ENCODE peak calls at places on chromosome 12, in five cellular contexts. H, Z, R, J and O are unnamed samples.

GRCh38 chr12:51056242-51056641 is 8.1 kb downstream of the LETMD1 start:
- DNase-seq in Z (no peak), J (no peak), H (no peak), R (no peak), O (no peak)

GRCh38 chr12:12441891-12442461 is 85.1 kb downstream of the BORCS5 start:
- DNase-seq in H (no peak), Z (peak; percentile 63), J (no peak), R (no peak), O (no peak)

GRCh38 chr12:97276198-97276580 is 186.4 kb upstream of the RMST start:
- DNase-seq in R (no peak), J (no peak), Z (no peak), H (no peak), O (no peak)

GRCh38 chr12:95802482-95803264 is 12.1 kb upstream of the NTN4 start:
- DNase-seq in J (no peak), H (peak; percentile 85), R (no peak), Z (no peak), O (peak; percentile 75)

GRCh38 chr12:52580496-52580895 is 6.9 kb upstream of the KRT74 start:
- DNase-seq in R (no peak), H (no peak), J (no peak), Z (no peak), O (no peak)

GRCh38 chr12:109089683-109090082 is 3.6 kb downstream of the ALKBH2 start:
- DNase-seq in R (no peak), H (no peak), Z (no peak), J (no peak), O (no peak)

GRCh38 chr12:114355389-114356088 is 50.4 kb downstream of the TBX5 start:
- DNase-seq in Z (no peak), J (no peak), H (peak; percentile 23), R (peak; percentile 19), O (peak; percentile 7)

GRCh38 chr12:82130763-82131162 is 227.4 kb downstream of the CCDC59 start:
- DNase-seq in H (no peak), Z (no peak), J (no peak), R (no peak), O (no peak)

GRCh38 chr12:124115496-124115895 is 142.5 kb downstream of the ZNF664 start:
- DNase-seq in Z (no peak), R (no peak), J (no peak), H (no peak), O (no peak)

GRCh38 chr12:47276253-47277070 is 196.7 kb upstream of the AMIGO2 start:
- DNase-seq in Z (peak; percentile 73), R (no peak), J (peak; percentile 36), H (peak; percentile 29), O (no peak)

GRCh38 chr12:65695077-65695865 is 129.0 kb upstream of the HMGA2 start:
- DNase-seq in H (peak; percentile 15), R (no peak), Z (peak; percentile 42), J (no peak), O (peak; percentile 93)

GRCh38 chr12:64181504-64182291 is 40.4 kb downstream of the KICS2 start:
- DNase-seq in R (peak; percentile 50), J (no peak), Z (peak; percentile 17), H (peak; percentile 32), O (peak; percentile 92)

GRCh38 chr12:94545937-94546771 is 86.5 kb upstream of the CEP83 start:
- DNase-seq in R (peak; percentile 75), H (peak; percentile 44), Z (peak; percentile 56), J (peak; percentile 19), O (peak; percentile 77)

GRCh38 chr12:25598956-25599355 is 45.9 kb upstream of the LMNTD1 start:
- DNase-seq in H (no peak), R (no peak), J (no peak), Z (no peak), O (no peak)

GRCh38 chr12:7501031-7501585 is 2.5 kb downstream of the CD163 start:
- DNase-seq in R (no peak), H (no peak), Z (no peak), J (no peak), O (no peak)

GRCh38 chr12:98238513-98238912 is 276.9 kb upstream of the TMPO start:
- DNase-seq in R (no peak), J (no peak), H (no peak), Z (no peak), O (no peak)

GRCh38 chr12:120489018-120489417 is 6.9 kb upstream of the DYNLL1 start:
- DNase-seq in Z (no peak), R (no peak), H (no peak), J (no peak), O (no peak)

GRCh38 chr12:11761869-11762567 is 112.5 kb downstream of the ETV6 start:
- DNase-seq in R (no peak), H (no peak), J (peak; percentile 99), Z (no peak), O (no peak)

GRCh38 chr12:87679262-87679661 is 349.9 kb downstream of the C12orf50 start:
- DNase-seq in H (no peak), Z (no peak), R (no peak), J (no peak), O (no peak)

GRCh38 chr12:4744709-4745108 is 24.5 kb downstream of the GALNT8 start:
- DNase-seq in R (no peak), H (no peak), J (no peak), Z (no peak), O (no peak)

GRCh38 chr12:4743046-4743445 is 22.8 kb downstream of the GALNT8 start:
- DNase-seq in H (no peak), J (no peak), R (no peak), Z (no peak), O (no peak)

GRCh38 chr12:4742421-4742970 is 22.3 kb downstream of the GALNT8 start:
- DNase-seq in J (no peak), Z (no peak), R (no peak), H (no peak), O (no peak)

DNA sequence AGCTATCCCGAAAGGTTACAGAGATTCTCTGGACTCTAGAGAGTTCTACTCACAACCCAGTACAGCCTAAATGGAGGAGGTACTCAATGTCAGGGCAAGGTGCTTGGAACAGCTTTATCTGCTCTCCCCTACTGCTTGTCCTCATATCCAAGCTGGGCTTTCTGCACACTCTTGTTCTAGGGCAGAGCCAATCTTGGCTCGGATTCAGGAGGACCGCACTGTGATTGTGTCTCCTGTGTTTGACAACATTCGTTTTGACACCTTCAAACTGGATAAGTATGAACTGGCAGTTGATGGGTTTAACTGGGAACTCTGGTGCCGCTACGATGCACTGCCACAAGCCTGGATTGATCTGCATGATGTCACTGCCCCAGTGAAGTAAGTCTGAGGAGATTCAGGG is 25.0 kb downstream of the GALNT8 start:
- DNase-seq in Z (no peak), R (no peak), J (no peak), H (no peak), O (no peak)
- TF ChIP-seq ZBTB33 in Z (no peak), R (no peak), J (no peak), H (no peak), O (no peak)

GRCh38 chr12:106771425-106771824 is 3.1 kb upstream of the RIC8B start:
- DNase-seq in H (peak; percentile 26), R (no peak), Z (no peak), J (no peak), O (no peak)
- TF ChIP-seq ZBTB33 in H (no peak), R (no peak), Z (no peak), J (no peak), O (no peak)

DNA sequence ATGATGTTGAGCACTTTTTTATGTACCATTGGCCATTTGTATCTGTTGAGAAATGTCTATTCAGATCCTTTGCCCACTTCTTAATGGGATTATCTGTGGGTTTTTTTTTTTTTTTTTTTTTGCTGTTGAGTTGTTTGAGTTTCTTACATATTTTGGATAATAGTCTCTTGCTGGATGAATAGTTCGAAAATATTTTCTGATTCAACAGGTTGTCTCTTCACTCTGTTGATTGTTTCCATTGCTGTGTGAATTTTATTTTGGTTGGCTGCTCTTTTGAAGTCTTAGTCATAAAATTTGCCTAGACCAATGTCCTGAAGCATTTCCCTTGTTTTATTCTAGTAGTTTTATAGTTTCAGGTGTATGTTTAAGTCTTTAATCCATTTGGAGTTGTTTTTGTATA is 64.5 kb downstream of the CAND1 start:
- DNase-seq in H (no peak), R (no peak), Z (no peak), J (no peak), O (no peak)
- TF ChIP-seq ZBTB33 in H (no peak), R (no peak), Z (no peak), J (no peak), O (no peak)

GRCh38 chr12:16564675-16565074 is 41.3 kb downstream of the LMO3 start:
- DNase-seq in R (no peak), J (no peak), H (no peak), Z (no peak), O (no peak)

GRCh38 chr12:16562413-16562812 is 43.5 kb downstream of the LMO3 start:
- DNase-seq in R (no peak), H (no peak), J (no peak), Z (no peak), O (no peak)

GRCh38 chr12:16560273-16560672 is 45.7 kb downstream of the LMO3 start:
- DNase-seq in H (no peak), Z (no peak), R (no peak), J (no peak), O (no peak)

GRCh38 chr12:16568873-16569272 is 37.1 kb downstream of the LMO3 start:
- DNase-seq in Z (no peak), J (peak; percentile 25), R (no peak), H (no peak), O (no peak)

DNA sequence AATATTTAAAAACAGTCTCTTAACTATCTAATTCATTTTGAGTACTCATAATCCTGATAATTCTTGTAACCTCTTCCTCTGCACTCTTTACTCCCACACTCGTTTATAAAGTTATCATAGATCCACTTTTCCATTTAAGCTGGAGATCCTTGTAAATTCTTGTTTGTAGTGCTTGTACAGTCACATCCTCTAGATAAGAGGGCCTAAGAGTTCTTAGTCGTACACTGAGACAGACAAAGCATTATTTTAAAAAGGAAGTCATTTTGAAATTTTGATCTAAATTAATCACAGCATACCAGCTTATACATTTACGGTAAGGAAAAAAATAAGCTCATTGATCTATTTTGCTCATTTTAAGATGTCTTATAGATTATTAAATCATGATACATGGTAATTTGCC is 42.4 kb downstream of the LMO3 start:
- DNase-seq in J (no peak), Z (no peak), H (no peak), R (no peak), O (no peak)
- TF ChIP-seq ZBTB33 in J (no peak), Z (no peak), H (no peak), R (no peak), O (no peak)